ENCODE peak calls at places on chromosomes 2 and 18, in five cellular contexts. One of them, this sample, is unnamed.
A peak's percentile ranks its signal among the peaks of the same experiment; 100 is the strongest.

GRCh38 chr18:9571546-9571945 is 42.8 kb downstream of the PPP4R1 start:
- DNase-seq in mesendoderm: no peak
- DNase-seq in SJSA1: no peak
- DNase-seq in breast epithelium: no peak
- DNase-seq in tibial artery: no peak
- DNase-seq in this sample: no peak

GRCh38 chr2:56576001-56576400 is 392.2 kb downstream of the CCDC85A start:
- DNase-seq in mesendoderm: no peak
- DNase-seq in SJSA1: no peak
- DNase-seq in breast epithelium: no peak
- DNase-seq in tibial artery: no peak
- DNase-seq in this sample: no peak

GRCh38 chr2:86014493-86014892 is 91.2 kb downstream of the POLR1A start:
- DNase-seq in mesendoderm: no peak
- DNase-seq in SJSA1: no peak
- DNase-seq in breast epithelium: no peak
- DNase-seq in tibial artery: no peak
- DNase-seq in this sample: no peak

GRCh38 chr18:29892960-29893558 is 1149.5 kb downstream of the DSC3 start:
- DNase-seq in mesendoderm: no peak
- DNase-seq in SJSA1: peak; percentile 3
- DNase-seq in breast epithelium: no peak
- DNase-seq in tibial artery: no peak
- DNase-seq in this sample: no peak

GRCh38 chr2:234732404-234733092 is 219.3 kb upstream of the SH3BP4 start:
- DNase-seq in mesendoderm: no peak
- DNase-seq in SJSA1: no peak
- DNase-seq in breast epithelium: no peak
- DNase-seq in tibial artery: no peak
- DNase-seq in this sample: no peak

GRCh38 chr18:40851014-40851429 is 1104.0 kb upstream of the PIK3C3 start:
- DNase-seq in mesendoderm: no peak
- DNase-seq in SJSA1: no peak
- DNase-seq in breast epithelium: peak; percentile 46
- DNase-seq in tibial artery: no peak
- DNase-seq in this sample: no peak

GRCh38 chr2:122660786-122661634 is 905.6 kb downstream of the TSN start:
- DNase-seq in mesendoderm: peak; percentile 60
- DNase-seq in SJSA1: no peak
- DNase-seq in breast epithelium: no peak
- DNase-seq in tibial artery: no peak
- DNase-seq in this sample: no peak

GRCh38 chr2:134240061-134240460 is 13.8 kb upstream of the MGAT5 start:
- DNase-seq in mesendoderm: no peak
- DNase-seq in SJSA1: no peak
- DNase-seq in breast epithelium: no peak
- DNase-seq in tibial artery: no peak
- DNase-seq in this sample: no peak

GRCh38 chr18:31497711-31498449 is at the start of gene DSG2:
- DNase-seq in mesendoderm: peak; percentile 92
- DNase-seq in SJSA1: peak; percentile 73
- DNase-seq in breast epithelium: peak; percentile 78
- DNase-seq in tibial artery: no peak
- DNase-seq in this sample: peak; percentile 90

GRCh38 chr2:150681120-150681796 is 193.8 kb upstream of the RND3 start:
- DNase-seq in mesendoderm: peak; percentile 2
- DNase-seq in SJSA1: no peak
- DNase-seq in breast epithelium: no peak
- DNase-seq in tibial artery: no peak
- DNase-seq in this sample: no peak
- H3K27ac ChIP-seq in mesendoderm: no peak overlapping the region
- H3K27ac ChIP-seq in SJSA1: no peak overlapping the region
- H3K27ac ChIP-seq in breast epithelium: no peak overlapping the region
- H3K27ac ChIP-seq in tibial artery: no peak overlapping the region
- H3K27ac ChIP-seq in this sample: no peak overlapping the region

GRCh38 chr2:45797451-45798230 is 146.2 kb downstream of the PRKCE start:
- DNase-seq in mesendoderm: no peak
- DNase-seq in SJSA1: no peak
- DNase-seq in breast epithelium: no peak
- DNase-seq in tibial artery: peak; percentile 13
- DNase-seq in this sample: no peak

GRCh38 chr2:45790157-45790723 is 138.8 kb downstream of the PRKCE start:
- DNase-seq in mesendoderm: no peak
- DNase-seq in SJSA1: no peak
- DNase-seq in breast epithelium: no peak
- DNase-seq in tibial artery: no peak
- DNase-seq in this sample: no peak

GRCh38 chr2:45793564-45793963 is 142.1 kb downstream of the PRKCE start:
- DNase-seq in mesendoderm: no peak
- DNase-seq in SJSA1: no peak
- DNase-seq in breast epithelium: no peak
- DNase-seq in tibial artery: no peak
- DNase-seq in this sample: peak; percentile 63

GRCh38 chr2:45796500-45796899 is 145.0 kb downstream of the PRKCE start:
- DNase-seq in mesendoderm: no peak
- DNase-seq in SJSA1: no peak
- DNase-seq in breast epithelium: no peak
- DNase-seq in tibial artery: no peak
- DNase-seq in this sample: no peak

DNA sequence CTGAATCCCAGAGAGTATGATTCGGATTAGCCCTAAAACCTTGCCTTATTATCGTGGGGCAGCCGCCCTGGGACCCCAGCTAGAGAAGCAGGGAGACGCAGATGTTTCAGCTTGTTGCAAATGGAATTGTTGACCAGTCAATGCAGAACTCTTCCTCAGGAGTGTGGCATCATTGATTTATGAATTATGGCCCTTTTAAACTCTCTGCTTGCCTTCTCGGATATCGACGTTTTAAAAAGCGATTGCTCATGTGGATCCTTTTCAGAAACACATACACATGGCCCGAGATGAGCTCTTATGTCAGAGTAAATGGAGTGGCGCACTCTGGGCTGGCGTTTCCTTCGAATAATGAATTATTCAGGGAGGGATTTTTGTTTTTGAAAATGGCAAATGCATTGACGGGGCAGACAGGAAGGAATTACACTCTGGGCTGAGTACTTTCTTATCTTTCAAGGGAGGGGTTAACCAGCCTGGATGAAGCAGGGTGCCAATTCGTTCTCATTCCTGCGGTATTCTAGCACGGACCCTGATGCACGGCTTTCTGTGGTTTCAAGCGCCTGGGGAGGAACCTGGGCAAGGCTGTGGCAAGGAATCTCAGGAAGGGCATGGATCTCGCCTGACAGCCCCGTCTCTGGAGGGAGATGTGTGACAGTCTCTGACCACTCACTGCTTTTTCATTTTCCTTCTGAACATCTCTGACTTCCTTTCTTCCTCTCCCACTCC is 142.7 kb downstream of the PRKCE start:
- DNase-seq in mesendoderm: no peak
- DNase-seq in SJSA1: no peak
- DNase-seq in breast epithelium: no peak
- DNase-seq in tibial artery: peak; percentile 17
- DNase-seq in this sample: no peak
- H3K4me3 ChIP-seq in mesendoderm: no peak overlapping the region
- H3K4me3 ChIP-seq in SJSA1: no peak overlapping the region
- H3K4me3 ChIP-seq in breast epithelium: no peak overlapping the region
- H3K4me3 ChIP-seq in tibial artery: no peak overlapping the region
- H3K4me3 ChIP-seq in this sample: no peak overlapping the region

GRCh38 chr2:68386362-68386761 is 21.3 kb downstream of the PLEK start:
- DNase-seq in mesendoderm: no peak
- DNase-seq in SJSA1: no peak
- DNase-seq in breast epithelium: no peak
- DNase-seq in tibial artery: no peak
- DNase-seq in this sample: no peak

GRCh38 chr2:68384485-68385107 is 19.5 kb downstream of the PLEK start:
- DNase-seq in mesendoderm: no peak
- DNase-seq in SJSA1: no peak
- DNase-seq in breast epithelium: no peak
- DNase-seq in tibial artery: no peak
- DNase-seq in this sample: no peak

GRCh38 chr2:68387408-68388350 is 22.6 kb downstream of the PLEK start:
- DNase-seq in mesendoderm: no peak
- DNase-seq in SJSA1: no peak
- DNase-seq in breast epithelium: no peak
- DNase-seq in tibial artery: no peak
- DNase-seq in this sample: no peak

GRCh38 chr2:68385232-68385906 is 20.3 kb downstream of the PLEK start:
- DNase-seq in mesendoderm: no peak
- DNase-seq in SJSA1: no peak
- DNase-seq in breast epithelium: no peak
- DNase-seq in tibial artery: no peak
- DNase-seq in this sample: no peak

DNA sequence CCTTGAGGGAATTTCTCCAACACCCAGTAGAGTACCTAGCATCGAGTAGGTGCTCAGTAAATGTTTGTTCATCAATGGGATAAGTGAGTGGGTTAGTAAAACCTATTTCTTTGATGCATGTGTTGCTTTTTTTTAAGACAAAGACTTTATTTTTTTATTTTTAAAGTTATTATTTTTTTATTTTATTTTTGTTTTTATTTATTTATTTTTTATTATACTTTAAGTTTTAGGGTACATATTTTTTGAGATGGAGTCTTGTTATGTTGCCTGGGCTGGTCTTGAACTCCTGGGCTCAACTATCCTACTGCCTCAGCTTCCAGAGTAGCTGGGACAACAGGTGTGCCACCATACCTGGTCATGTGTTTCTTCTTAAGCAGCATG is 20.8 kb downstream of the PLEK start:
- DNase-seq in mesendoderm: no peak
- DNase-seq in SJSA1: no peak
- DNase-seq in breast epithelium: no peak
- DNase-seq in tibial artery: no peak
- DNase-seq in this sample: no peak
- H3K27ac ChIP-seq in mesendoderm: no peak overlapping the region
- H3K27ac ChIP-seq in SJSA1: no peak overlapping the region
- H3K27ac ChIP-seq in breast epithelium: no peak overlapping the region
- H3K27ac ChIP-seq in tibial artery: no peak overlapping the region
- H3K27ac ChIP-seq in this sample: no peak overlapping the region

GRCh38 chr2:183038341-183039300 is at the start of gene NCKAP1:
- DNase-seq in mesendoderm: peak; percentile 92
- DNase-seq in SJSA1: peak; percentile 86
- DNase-seq in breast epithelium: peak; percentile 84
- DNase-seq in tibial artery: peak; percentile 94
- DNase-seq in this sample: peak; percentile 94
- H3K4me3 ChIP-seq in mesendoderm: peak within 1 kb of the TSS; percentile 88
- H3K4me3 ChIP-seq in SJSA1: peak within 1 kb of the TSS; percentile 97
- H3K4me3 ChIP-seq in breast epithelium: peak within 1 kb of the TSS; percentile 87
- H3K4me3 ChIP-seq in tibial artery: peak within 1 kb of the TSS; percentile 84
- H3K4me3 ChIP-seq in this sample: peak within 1 kb of the TSS; percentile 77

GRCh38 chr2:127678991-127679390 is 3.7 kb upstream of the LIMS2 start:
- DNase-seq in mesendoderm: no peak
- DNase-seq in SJSA1: no peak
- DNase-seq in breast epithelium: no peak
- DNase-seq in tibial artery: no peak
- DNase-seq in this sample: no peak

GRCh38 chr2:127678531-127678930 is 3.2 kb upstream of the LIMS2 start:
- DNase-seq in mesendoderm: no peak
- DNase-seq in SJSA1: no peak
- DNase-seq in breast epithelium: no peak
- DNase-seq in tibial artery: no peak
- DNase-seq in this sample: no peak

GRCh38 chr2:127681288-127681771 is 6.0 kb upstream of the LIMS2 start:
- DNase-seq in mesendoderm: no peak
- DNase-seq in SJSA1: no peak
- DNase-seq in breast epithelium: no peak
- DNase-seq in tibial artery: peak; percentile 83
- DNase-seq in this sample: peak; percentile 63

GRCh38 chr2:127680706-127681287 is 5.5 kb upstream of the LIMS2 start:
- DNase-seq in mesendoderm: no peak
- DNase-seq in SJSA1: no peak
- DNase-seq in breast epithelium: no peak
- DNase-seq in tibial artery: no peak
- DNase-seq in this sample: no peak

DNA sequence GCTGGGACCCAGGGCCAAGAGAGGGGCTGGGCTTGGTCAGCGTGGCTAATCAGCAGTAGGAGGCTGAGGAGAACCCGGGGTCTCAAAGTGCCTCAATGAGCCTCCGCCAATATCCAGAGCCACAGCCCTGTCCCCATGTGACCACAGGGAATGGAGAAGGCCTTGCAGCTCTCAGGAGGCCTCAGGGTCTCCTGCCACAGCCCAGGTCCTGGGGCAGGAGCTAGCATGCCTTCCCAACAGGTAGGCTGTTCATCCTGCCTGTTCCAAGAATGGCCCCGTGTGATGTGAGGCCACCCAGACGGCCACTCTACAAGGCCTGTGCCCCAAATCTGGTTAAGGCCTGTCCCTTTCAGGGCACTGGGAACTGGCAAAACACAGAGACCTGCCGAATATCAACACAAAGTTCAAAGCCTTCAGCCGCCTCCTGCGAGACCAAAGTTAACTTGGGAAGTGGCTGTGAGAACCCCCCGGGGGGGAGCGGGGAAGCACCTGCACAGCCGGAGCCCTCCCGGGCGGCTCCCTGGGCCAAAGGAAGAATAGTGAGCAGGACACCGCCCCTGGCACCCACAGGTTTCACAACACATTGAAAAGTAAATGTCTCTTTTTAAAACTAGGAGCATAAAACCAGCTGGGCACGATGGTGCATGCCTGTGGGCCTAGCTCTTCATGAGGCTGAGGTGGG is 4.5 kb upstream of the LIMS2 start:
- DNase-seq in mesendoderm: no peak
- DNase-seq in SJSA1: no peak
- DNase-seq in breast epithelium: no peak
- DNase-seq in tibial artery: no peak
- DNase-seq in this sample: no peak
- H3K27ac ChIP-seq in mesendoderm: no peak overlapping the region
- H3K27ac ChIP-seq in SJSA1: no peak overlapping the region
- H3K27ac ChIP-seq in breast epithelium: no peak overlapping the region
- H3K27ac ChIP-seq in tibial artery: no peak overlapping the region
- H3K27ac ChIP-seq in this sample: no peak overlapping the region

GRCh38 chr2:216497382-216497781 is 1.3 kb upstream of the RPL37A start:
- DNase-seq in mesendoderm: no peak
- DNase-seq in SJSA1: no peak
- DNase-seq in breast epithelium: no peak
- DNase-seq in tibial artery: no peak
- DNase-seq in this sample: no peak
- H3K4me3 ChIP-seq in mesendoderm: no peak overlapping the region
- H3K4me3 ChIP-seq in SJSA1: no peak overlapping the region
- H3K4me3 ChIP-seq in breast epithelium: no peak overlapping the region
- H3K4me3 ChIP-seq in tibial artery: no peak overlapping the region
- H3K4me3 ChIP-seq in this sample: no peak overlapping the region

This sample was measured in pancreas.